ENCODE peak calls at places on chromosomes 4 and X, in six cellular contexts. I, E, R, N, S and V are unnamed samples.

GRCh38 chr4:3863841-3864734 is 97.9 kb downstream of the ADRA2C start:
- DNase-seq in I (no peak), E (no peak), R (no peak), N (no peak), S (no peak), V (no peak)

GRCh38 chrX:109782994-109783711 is 50.1 kb upstream of the ACSL4 start:
- DNase-seq in I (no peak), E (no peak), R (no peak), N (peak), S (no peak), V (no peak)

GRCh38 chrX:103513067-103513466 is 6.2 kb downstream of the RAB40A start:
- DNase-seq in I (no peak), E (no peak), R (no peak), N (no peak), S (no peak), V (no peak)

GRCh38 chrX:31934842-31935241 is 863.0 kb upstream of the FTHL17 start:
- DNase-seq in I (no peak), E (no peak), R (no peak), N (no peak), S (no peak), V (no peak)

GRCh38 chrX:69096963-69097362 is 68.3 kb downstream of the PJA1 start:
- DNase-seq in I (no peak), E (no peak), R (no peak), N (no peak), S (no peak), V (no peak)

GRCh38 chr4:142614621-142615323 is 231.3 kb downstream of the INPP4B start:
- DNase-seq in I (no peak), E (peak), R (no peak), N (peak), S (no peak), V (peak)

GRCh38 chrX:19799319-19800182 is 87.8 kb downstream of the SH3KBP1 start:
- DNase-seq in I (no peak), E (no peak), R (peak), N (peak), S (no peak), V (peak)

GRCh38 chr4:118974758-118975157 is 86.1 kb downstream of the SYNPO2 start:
- DNase-seq in I (no peak), E (no peak), R (no peak), N (peak), S (no peak), V (peak)

GRCh38 chr4:140213736-140214135 is 59.8 kb upstream of the MAML3 start:
- DNase-seq in I (peak), E (no peak), R (no peak), N (peak), S (no peak), V (peak)

GRCh38 chr4:152626790-152627189 is 53.0 kb downstream of the TMEM154 start:
- DNase-seq in I (no peak), E (no peak), R (no peak), N (no peak), S (no peak), V (no peak)

GRCh38 chr4:65791807-65792308 is 121.6 kb upstream of the EPHA5 start:
- DNase-seq in I (peak), E (peak), R (no peak), N (peak), S (no peak), V (peak)

GRCh38 chr4:75254745-75255144 is 259.5 kb downstream of the RCHY1 start:
- DNase-seq in I (no peak), E (no peak), R (no peak), N (peak), S (no peak), V (no peak)

GRCh38 chrX:18360867-18361266 is 6.4 kb upstream of the SCML2 start:
- DNase-seq in I (no peak), E (no peak), R (no peak), N (peak), S (no peak), V (no peak)

GRCh38 chr4:145523117-145523516 is 41.5 kb downstream of the SMAD1 start:
- DNase-seq in I (peak), E (no peak), R (no peak), N (peak), S (no peak), V (no peak)

GRCh38 chr4:139550724-139551429 is 5.1 kb downstream of the SETD7 start:
- DNase-seq in I (no peak), E (no peak), R (no peak), N (peak), S (no peak), V (peak)

GRCh38 chrX:1358793-1359476 is 22.4 kb downstream of the IL3RA start:
- DNase-seq in I (no peak), E (no peak), R (no peak), N (no peak), S (no peak), V (no peak)

GRCh38 chr4:138992676-138993075 is 22.9 kb upstream of the NOCT start:
- DNase-seq in I (no peak), E (no peak), R (no peak), N (no peak), S (no peak), V (no peak)

GRCh38 chrX:130435937-130436336 is 34.1 kb downstream of the RBMX2 start:
- DNase-seq in I (no peak), E (no peak), R (no peak), N (no peak), S (no peak), V (no peak)

GRCh38 chrX:11665144-11666040 is at the start of gene ARHGAP6:
- DNase-seq in I (no peak), E (no peak), R (peak), N (peak), S (peak), V (peak)

GRCh38 chr4:94841864-94842221 is 84.1 kb downstream of the BMPR1B start:
- DNase-seq in I (no peak), E (no peak), R (peak), N (no peak), S (no peak), V (no peak)

GRCh38 chr4:105952596-105952995 is 57.3 kb downstream of the NPNT start:
- DNase-seq in I (no peak), E (no peak), R (no peak), N (no peak), S (no peak), V (no peak)

GRCh38 chr4:13521047-13521446 is 23.3 kb downstream of the NKX3-2 start:
- DNase-seq in I (no peak), E (no peak), R (no peak), N (no peak), S (no peak), V (no peak)

GRCh38 chrX:7746861-7747260 is 96.1 kb upstream of the VCX start:
- DNase-seq in I (no peak), E (no peak), R (no peak), N (peak), S (no peak), V (peak)

GRCh38 chrX:133983974-133984578 is 1.3 kb downstream of the GPC3 start:
- DNase-seq in I (no peak), E (no peak), R (no peak), N (no peak), S (no peak), V (no peak)

GRCh38 chr4:79857811-79858210 is 215.2 kb downstream of the ANTXR2 start:
- DNase-seq in I (no peak), E (no peak), R (no peak), N (no peak), S (no peak), V (no peak)

GRCh38 chr4:85725727-85726170 is 250.8 kb downstream of the ARHGAP24 start:
- DNase-seq in I (peak), E (no peak), R (no peak), N (no peak), S (no peak), V (no peak)

GRCh38 chr4:155599596-155599995 is 67.1 kb upstream of the GUCY1A1 start:
- DNase-seq in I (no peak), E (no peak), R (no peak), N (no peak), S (no peak), V (no peak)

GRCh38 chr4:165879581-165879980 is 6.5 kb downstream of the TLL1 start:
- DNase-seq in I (no peak), E (no peak), R (no peak), N (no peak), S (no peak), V (no peak)

GRCh38 chrX:13000311-13000811 is 25.5 kb downstream of the TMSB4X start:
- DNase-seq in I (peak), E (no peak), R (no peak), N (no peak), S (no peak), V (no peak)

GRCh38 chr4:170083546-170083945 is 6.2 kb downstream of the AADAT start:
- DNase-seq in I (peak), E (no peak), R (no peak), N (no peak), S (no peak), V (no peak)

GRCh38 chrX:71212536-71212935 is 10.5 kb upstream of the GJB1 start:
- DNase-seq in I (no peak), E (no peak), R (no peak), N (no peak), S (no peak), V (no peak)

GRCh38 chr4:25662306-25662705 is 6.7 kb downstream of the SLC34A2 start:
- DNase-seq in I (no peak), E (no peak), R (no peak), N (no peak), S (no peak), V (no peak)

GRCh38 chr4:153153339-153153851 is 50.8 kb upstream of the TRIM2 start:
- DNase-seq in I (peak), E (no peak), R (peak), N (peak), S (peak), V (peak)

GRCh38 chrX:44996282-44996681 is 123.3 kb downstream of the KDM6A start:
- DNase-seq in I (no peak), E (no peak), R (no peak), N (no peak), S (no peak), V (no peak)

GRCh38 chrX:144715356-144715755 is 531.9 kb upstream of the SPANXN1 start:
- DNase-seq in I (no peak), E (no peak), R (no peak), N (peak), S (no peak), V (peak)

GRCh38 chr4:110631582-110632505 is 9.0 kb upstream of the PITX2 start:
- DNase-seq in I (peak), E (peak), R (peak), N (peak), S (peak), V (peak)

GRCh38 chr4:89837385-89837995 is 529 bp upstream of the SNCA start:
- DNase-seq in I (no peak), E (no peak), R (no peak), N (peak), S (peak), V (peak)

GRCh38 chrX:74422576-74423288 is 1.4 kb downstream of the SLC16A2 start:
- DNase-seq in I (peak), E (no peak), R (no peak), N (peak), S (peak), V (peak)

GRCh38 chr4:121376097-121376496 is 4.7 kb downstream of the QRFPR start:
- DNase-seq in I (no peak), E (no peak), R (no peak), N (no peak), S (no peak), V (no peak)